ENCODE peak calls at places on chromosomes 2 and 18, in nine cellular contexts. D is suprapubic skin, F is OCI-LY7, M is tibial nerve, A is fibroblast of pulmonary artery, J is fibroblast of the aortic adventitia, G is AG04449, W is dorsolateral prefrontal cortex, U is GM23338. O is an unnamed sample.

GRCh38 chr2:33158482-33159003 is 211.8 kb downstream of the LTBP1 start:
- DNase-seq in D (no peak), F (no peak), M (no peak), A (peak; percentile 91), J (peak; percentile 94), G (no peak), W (no peak), U (no peak), O (peak; percentile 53)

GRCh38 chr2:188798159-188798558 is 176.0 kb upstream of the COL3A1 start:
- DNase-seq in D (no peak), F (no peak), M (no peak), A (peak; percentile 88), J (peak; percentile 75), G (no peak), W (no peak), U (no peak), O (peak; percentile 90)

GRCh38 chr2:240972636-240973521 is 25.5 kb upstream of the SNED1 start:
- DNase-seq in D (peak; percentile 71), F (no peak), M (no peak), A (no peak), J (peak; percentile 60), G (no peak), W (peak; percentile 33), U (no peak), O (peak; percentile 90)

GRCh38 chr2:176136375-176137248 is 7.1 kb downstream of the HOXD8 start:
- DNase-seq in D (no peak), F (no peak), M (no peak), A (no peak), J (no peak), G (no peak), W (no peak), U (peak; percentile 66), O (peak; percentile 85)

GRCh38 chr2:176270100-176270750 is 983 bp downstream of the MTX2 start:
- DNase-seq in D (no peak), F (no peak), M (no peak), A (no peak), J (no peak), G (no peak), W (no peak), U (no peak), O (no peak)

GRCh38 chr18:59763541-59764136 is 66.4 kb upstream of the CCBE1 start:
- DNase-seq in D (no peak), F (no peak), M (no peak), A (no peak), J (no peak), G (no peak), W (no peak), U (no peak), O (peak; percentile 25)

GRCh38 chr2:154706660-154707059 is 8.2 kb downstream of the KCNJ3 start:
- DNase-seq in D (no peak), F (no peak), M (no peak), A (no peak), J (no peak), G (no peak), W (no peak), U (no peak), O (no peak)

GRCh38 chr18:29057703-29058102 is 880.8 kb upstream of the CDH2 start:
- DNase-seq in D (no peak), F (no peak), M (no peak), A (no peak), J (no peak), G (no peak), W (no peak), U (no peak), O (no peak)

GRCh38 chr2:127576433-127577207 is 41.1 kb downstream of the MYO7B start:
- DNase-seq in D (no peak), F (no peak), M (peak; percentile 13), A (peak; percentile 81), J (peak; percentile 85), G (peak; percentile 26), W (peak; percentile 14), U (peak; percentile 22), O (peak; percentile 91)

GRCh38 chr2:109174214-109174613 is 45.2 kb downstream of the SH3RF3 start:
- DNase-seq in D (no peak), F (no peak), M (no peak), A (no peak), J (peak; percentile 10), G (no peak), W (no peak), U (no peak), O (peak; percentile 46)

GRCh38 chr18:76670564-76671288 is 151.6 kb upstream of the ZNF236 start:
- DNase-seq in D (no peak), F (no peak), M (peak; percentile 51), A (no peak), J (peak; percentile 52), G (no peak), W (no peak), U (no peak), O (no peak)

GRCh38 chr2:217689053-217689452 is 313.7 kb downstream of the TNS1 start:
- DNase-seq in D (peak; percentile 13), F (no peak), M (no peak), A (no peak), J (no peak), G (no peak), W (no peak), U (no peak), O (no peak)
- TF ChIP-seq CTCF in D (no peak), F (no peak), M (no peak), A (no peak), J (no peak), G (no peak), W (no peak), U (no peak), O (no peak)

GRCh38 chr2:186349508-186349907 is 136.6 kb upstream of the ZC3H15 start:
- DNase-seq in D (no peak), F (no peak), M (no peak), A (peak; percentile 93), J (peak; percentile 96), G (peak; percentile 45), W (no peak), U (no peak), O (peak; percentile 65)
- H3K4me3 ChIP-seq in D (no peak overlapping the region), F (no peak overlapping the region), M (no peak overlapping the region), A (no peak overlapping the region), J (no peak overlapping the region), G (no peak overlapping the region), W (no peak overlapping the region), U (no peak overlapping the region), O (no peak overlapping the region)

DNA sequence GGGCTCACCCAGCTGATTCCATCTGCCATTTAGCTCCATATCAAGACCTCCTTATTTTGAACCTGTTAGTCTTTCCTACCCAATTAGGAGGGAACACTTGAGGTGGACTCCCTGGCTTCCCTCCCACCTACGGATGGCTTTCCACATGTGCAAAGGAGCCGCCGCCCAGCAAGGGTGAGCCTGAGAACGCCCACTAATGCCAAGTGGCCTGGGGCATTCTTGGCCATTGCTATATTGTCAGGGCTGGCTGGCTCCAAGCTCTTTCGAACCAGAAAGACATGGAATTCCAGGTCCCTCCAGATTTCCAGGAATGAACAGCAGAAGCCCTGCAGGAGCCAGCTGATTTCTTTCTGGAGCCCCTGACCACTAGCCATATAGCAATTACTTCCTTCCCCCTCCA is 196.2 kb downstream of the SMAD7 start:
- DNase-seq in D (no peak), F (no peak), M (no peak), A (no peak), J (no peak), G (no peak), W (no peak), U (no peak), O (no peak)
- TF ChIP-seq CTCF in D (no peak), F (no peak), M (no peak), A (no peak), J (no peak), G (no peak), W (no peak), U (no peak), O (no peak)

DNA sequence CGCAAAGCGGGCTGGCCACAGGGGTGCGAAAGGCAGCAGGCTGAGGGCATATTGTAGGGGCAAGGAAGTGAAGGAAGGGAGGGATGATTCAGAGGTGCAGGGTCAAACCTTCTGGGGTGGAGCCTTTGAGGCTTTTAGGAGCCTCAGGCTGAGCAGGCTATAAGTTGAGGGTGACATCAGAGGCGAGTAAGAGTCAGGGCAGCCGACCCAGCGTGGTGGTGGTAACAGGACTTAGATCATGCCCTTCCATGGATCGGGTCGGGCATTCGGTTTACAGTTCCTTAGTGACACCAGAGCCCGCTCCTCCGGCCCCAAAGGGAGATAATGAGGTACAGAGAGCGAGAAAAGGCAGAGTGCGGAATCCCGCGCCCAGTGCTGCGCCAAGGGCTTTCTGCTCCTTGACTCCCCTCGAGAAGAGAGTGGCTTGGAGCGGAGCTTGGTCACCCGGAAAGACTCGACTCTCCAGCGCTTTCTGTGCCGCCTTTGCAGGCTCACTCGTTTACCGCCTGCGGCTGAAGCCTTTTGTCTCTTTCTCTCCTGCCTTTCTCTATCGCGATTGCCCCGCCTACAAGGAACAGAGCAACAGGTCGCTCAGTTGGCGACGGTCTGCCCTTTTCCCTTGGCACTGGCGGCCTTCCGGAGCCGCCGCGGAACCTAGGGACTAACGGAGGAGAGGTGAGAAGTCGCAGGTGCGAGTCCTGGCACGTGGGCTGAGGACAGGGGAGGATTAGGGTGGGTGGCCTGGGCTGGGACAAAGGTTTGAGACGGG is 719 bp downstream of the LBX2 start:
- DNase-seq in D (no peak), F (no peak), M (no peak), A (peak; percentile 23), J (no peak), G (no peak), W (no peak), U (peak; percentile 88), O (no peak)
- H3K4me3 ChIP-seq in D (peak overlapping the region; percentile 46), F (no peak overlapping the region), M (peak overlapping the region; percentile 5), A (peak overlapping the region; percentile 40), J (peak overlapping the region; percentile 49), G (peak overlapping the region; percentile 43), W (no peak overlapping the region), U (peak overlapping the region; percentile 69), O (peak overlapping the region; percentile 53)

DNA sequence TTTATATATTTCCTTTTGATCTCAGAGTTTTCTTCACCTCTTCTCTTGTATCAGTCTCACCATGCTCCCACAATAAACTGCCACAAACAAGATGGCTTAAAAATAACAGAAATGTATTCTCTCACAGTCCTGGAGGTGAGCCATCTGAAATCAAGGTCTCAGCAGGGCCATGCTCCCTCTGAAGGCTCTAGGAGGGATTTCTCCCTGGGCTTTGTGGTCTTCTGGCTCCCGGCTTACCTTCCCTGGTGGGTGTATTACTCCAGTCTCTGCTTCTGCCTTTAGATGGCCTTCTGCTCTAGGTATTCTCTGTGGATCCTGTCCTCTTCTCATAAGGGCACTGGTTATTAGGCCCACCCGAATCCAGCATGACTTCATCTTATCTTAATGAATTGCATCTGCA is 994.7 kb upstream of the POU3F3 start:
- DNase-seq in D (no peak), F (no peak), M (no peak), A (no peak), J (no peak), G (no peak), W (no peak), U (peak; percentile 13), O (no peak)
- TF ChIP-seq CTCF in D (no peak), F (no peak), M (no peak), A (no peak), J (no peak), G (no peak), W (no peak), U (peak; percentile 13), O (no peak)

DNA sequence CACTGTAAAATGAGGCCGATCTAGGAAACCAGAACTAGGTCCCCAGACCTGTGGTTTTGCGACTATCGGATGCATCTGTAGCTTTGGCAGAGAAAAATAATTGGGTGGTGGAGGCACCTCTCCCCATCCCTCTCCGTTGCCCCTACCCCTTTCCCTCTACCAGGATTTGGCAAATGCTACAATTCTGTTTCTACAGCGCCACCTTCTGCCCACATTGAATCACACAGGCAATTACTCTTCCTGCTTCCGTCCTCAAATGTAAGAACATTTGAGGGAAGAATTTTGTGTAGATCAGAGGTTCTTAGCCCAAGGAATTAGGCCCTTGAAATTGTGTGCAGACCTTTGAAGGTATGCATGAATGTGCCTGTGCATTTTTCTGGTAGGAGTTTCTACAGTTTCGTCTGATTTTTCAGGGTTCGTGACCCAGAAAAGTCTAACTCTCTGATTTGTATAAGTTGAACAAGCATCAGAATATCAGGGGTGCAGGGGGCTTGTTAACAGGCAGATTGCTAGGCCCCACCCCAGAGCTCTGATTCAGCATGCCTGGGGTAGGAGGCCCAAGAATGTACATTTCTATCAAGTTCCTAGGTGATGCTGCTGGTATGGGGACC is 11.2 kb downstream of the ATP6V1B1 start:
- DNase-seq in D (peak; percentile 47), F (peak; percentile 69), M (peak; percentile 57), A (peak; percentile 73), J (peak; percentile 70), G (no peak), W (peak; percentile 70), U (peak; percentile 86), O (peak; percentile 52)
- H3K4me3 ChIP-seq in D (no peak overlapping the region), F (peak overlapping the region; percentile 70), M (no peak overlapping the region), A (no peak overlapping the region), J (no peak overlapping the region), G (no peak overlapping the region), W (no peak overlapping the region), U (no peak overlapping the region), O (no peak overlapping the region)